ENCODE peak calls at places on chromosomes 7 and 10, in five cellular contexts. One of them, this sample, is unnamed. For H3K9me3, the result is how much of the 10 kb centered on the place peaks cover.

GRCh38 chr10:87864497-87865059 is 1.2 kb downstream of the PTEN start:
- DNase-seq in GM12878: no peak
- DNase-seq in A549: no peak
- DNase-seq in stomach: no peak
- DNase-seq in ovary: no peak
- DNase-seq in this sample: no peak

GRCh38 chr7:74373536-74373935 is 80.2 kb upstream of the GTF2IRD1 start:
- DNase-seq in stomach: no peak
- DNase-seq in A549: no peak
- DNase-seq in GM12878: no peak
- DNase-seq in ovary: no peak
- DNase-seq in this sample: no peak

GRCh38 chr10:24701447-24701846 is 22.2 kb downstream of the ARHGAP21 start:
- DNase-seq in ovary: no peak
- DNase-seq in GM12878: peak
- DNase-seq in A549: no peak
- DNase-seq in stomach: no peak
- DNase-seq in this sample: no peak

GRCh38 chr7:106466867-106467266 is 182.1 kb upstream of the NAMPT start:
- DNase-seq in GM12878: no peak
- DNase-seq in A549: no peak
- DNase-seq in stomach: no peak
- DNase-seq in ovary: no peak
- DNase-seq in this sample: no peak

GRCh38 chr7:107826451-107826850 is 23.4 kb upstream of the SLC26A3 start:
- DNase-seq in ovary: no peak
- DNase-seq in A549: no peak
- DNase-seq in stomach: no peak
- DNase-seq in GM12878: no peak
- DNase-seq in this sample: no peak

GRCh38 chr7:151837285-151838042 is 39.5 kb downstream of the PRKAG2 start:
- DNase-seq in stomach: no peak
- DNase-seq in GM12878: no peak
- DNase-seq in A549: no peak
- DNase-seq in ovary: no peak
- DNase-seq in this sample: no peak

GRCh38 chr7:32536585-32536984 is 41.3 kb downstream of the AVL9 start:
- DNase-seq in stomach: no peak
- DNase-seq in A549: peak
- DNase-seq in GM12878: no peak
- DNase-seq in ovary: no peak
- DNase-seq in this sample: no peak

GRCh38 chr7:44408596-44408995 is 81.9 kb downstream of the NUDCD3 start:
- DNase-seq in ovary: no peak
- DNase-seq in A549: no peak
- DNase-seq in stomach: no peak
- DNase-seq in GM12878: no peak
- DNase-seq in this sample: no peak

GRCh38 chr10:79025113-79025832 is 43.5 kb upstream of the ZMIZ1 start:
- DNase-seq in stomach: no peak
- DNase-seq in GM12878: no peak
- DNase-seq in A549: no peak
- DNase-seq in ovary: no peak
- DNase-seq in this sample: no peak

GRCh38 chr10:69215405-69216176 is 4.5 kb upstream of the HKDC1 start:
- DNase-seq in A549: no peak
- DNase-seq in stomach: no peak
- DNase-seq in ovary: no peak
- DNase-seq in GM12878: no peak
- DNase-seq in this sample: no peak

GRCh38 chr7:2637505-2638223 is 5.9 kb downstream of the TTYH3 start:
- DNase-seq in stomach: no peak
- DNase-seq in GM12878: peak
- DNase-seq in ovary: no peak
- DNase-seq in A549: no peak
- DNase-seq in this sample: no peak

GRCh38 chr10:108360187-108360586 is 1195.7 kb upstream of the SORCS1 start:
- DNase-seq in GM12878: no peak
- DNase-seq in stomach: no peak
- DNase-seq in A549: no peak
- DNase-seq in ovary: no peak
- DNase-seq in this sample: no peak

GRCh38 chr10:5566606-5567005 is 41.8 kb downstream of the CALML3 start:
- DNase-seq in GM12878: no peak
- DNase-seq in stomach: no peak
- DNase-seq in A549: no peak
- DNase-seq in ovary: no peak
- DNase-seq in this sample: no peak

GRCh38 chr7:43680736-43681135 is 48.6 kb downstream of the COA1 start:
- DNase-seq in stomach: no peak
- DNase-seq in A549: no peak
- DNase-seq in ovary: no peak
- DNase-seq in GM12878: no peak
- DNase-seq in this sample: no peak

GRCh38 chr10:73879296-73880173 is 5.2 kb upstream of the CAMK2G start:
- DNase-seq in ovary: peak
- DNase-seq in A549: peak
- DNase-seq in stomach: peak
- DNase-seq in GM12878: no peak
- DNase-seq in this sample: peak

GRCh38 chr10:128102480-128103228 is 23.6 kb downstream of the MKI67 start:
- DNase-seq in A549: no peak
- DNase-seq in GM12878: no peak
- DNase-seq in stomach: peak
- DNase-seq in ovary: no peak
- DNase-seq in this sample: no peak

GRCh38 chr10:27355918-27356573 is 115.4 kb upstream of the ACBD5 start:
- DNase-seq in GM12878: no peak
- DNase-seq in stomach: no peak
- DNase-seq in ovary: no peak
- DNase-seq in A549: no peak
- DNase-seq in this sample: no peak

GRCh38 chr10:22615819-22616499 is 98.4 kb downstream of the PIP4K2A start:
- DNase-seq in GM12878: peak
- DNase-seq in A549: no peak
- DNase-seq in ovary: no peak
- DNase-seq in stomach: peak
- DNase-seq in this sample: no peak

GRCh38 chr7:41573017-41573416 is 129.9 kb downstream of the INHBA start:
- DNase-seq in ovary: no peak
- DNase-seq in stomach: no peak
- DNase-seq in GM12878: no peak
- DNase-seq in A549: no peak
- DNase-seq in this sample: no peak

GRCh38 chr7:75943864-75944263 is 28.9 kb downstream of the POR start:
- DNase-seq in ovary: no peak
- DNase-seq in stomach: peak
- DNase-seq in GM12878: no peak
- DNase-seq in A549: no peak
- DNase-seq in this sample: no peak

GRCh38 chr10:6384847-6385246 is 182.1 kb downstream of the PFKFB3 start:
- DNase-seq in A549: no peak
- DNase-seq in GM12878: no peak
- DNase-seq in ovary: no peak
- DNase-seq in stomach: no peak
- DNase-seq in this sample: no peak

GRCh38 chr10:120553911-120554310 is 96.9 kb downstream of the PLPP4 start:
- DNase-seq in A549: no peak
- DNase-seq in ovary: no peak
- DNase-seq in stomach: no peak
- DNase-seq in GM12878: no peak
- DNase-seq in this sample: no peak

GRCh38 chr7:66374141-66374540 is 169.0 kb downstream of the TPST1 start:
- DNase-seq in stomach: no peak
- DNase-seq in A549: no peak
- DNase-seq in GM12878: no peak
- DNase-seq in ovary: no peak
- DNase-seq in this sample: no peak

GRCh38 chr10:68565658-68566057 is 5.5 kb downstream of the TET1 start:
- DNase-seq in ovary: no peak
- DNase-seq in stomach: no peak
- DNase-seq in GM12878: no peak
- DNase-seq in A549: no peak
- DNase-seq in this sample: no peak

GRCh38 chr7:116211006-116211912 is 920 bp downstream of the TES start:
- DNase-seq in GM12878: peak
- DNase-seq in A549: peak
- DNase-seq in ovary: peak
- DNase-seq in stomach: peak
- DNase-seq in this sample: peak

GRCh38 chr7:50783801-50784507 is 1.3 kb upstream of the GRB10 start:
- DNase-seq in stomach: no peak
- DNase-seq in GM12878: no peak
- DNase-seq in ovary: no peak
- DNase-seq in A549: no peak
- DNase-seq in this sample: no peak

GRCh38 chr7:77501165-77501515 is 36.0 kb upstream of the PTPN12 start:
- DNase-seq in ovary: no peak
- DNase-seq in A549: no peak
- DNase-seq in GM12878: no peak
- DNase-seq in stomach: no peak
- DNase-seq in this sample: no peak

GRCh38 chr7:42883950-42884349 is 27.9 kb downstream of the C7orf25 start:
- DNase-seq in A549: no peak
- DNase-seq in stomach: no peak
- DNase-seq in ovary: no peak
- DNase-seq in GM12878: no peak
- DNase-seq in this sample: no peak

GRCh38 chr10:101573885-101574284 is 14.2 kb downstream of the POLL start:
- DNase-seq in A549: no peak
- DNase-seq in stomach: no peak
- DNase-seq in ovary: no peak
- DNase-seq in GM12878: no peak
- DNase-seq in this sample: no peak

GRCh38 chr10:34690403-34691049 is 124.6 kb downstream of the PARD3 start:
- DNase-seq in GM12878: no peak
- DNase-seq in ovary: no peak
- DNase-seq in stomach: no peak
- DNase-seq in A549: no peak
- DNase-seq in this sample: peak

GRCh38 chr7:39228946-39229345 is 251.2 kb downstream of the POU6F2 start:
- DNase-seq in ovary: no peak
- DNase-seq in stomach: no peak
- DNase-seq in A549: no peak
- DNase-seq in GM12878: no peak
- DNase-seq in this sample: no peak

GRCh38 chr10:663844-664243 is 25.6 kb downstream of the DIP2C start:
- DNase-seq in A549: no peak
- DNase-seq in stomach: no peak
- DNase-seq in GM12878: no peak
- DNase-seq in ovary: no peak
- DNase-seq in this sample: no peak
- TF ChIP-seq EP300 in A549: no peak
- TF ChIP-seq EP300 in stomach: no peak
- TF ChIP-seq EP300 in GM12878: no peak
- TF ChIP-seq EP300 in ovary: no peak
- TF ChIP-seq EP300 in this sample: no peak

DNA sequence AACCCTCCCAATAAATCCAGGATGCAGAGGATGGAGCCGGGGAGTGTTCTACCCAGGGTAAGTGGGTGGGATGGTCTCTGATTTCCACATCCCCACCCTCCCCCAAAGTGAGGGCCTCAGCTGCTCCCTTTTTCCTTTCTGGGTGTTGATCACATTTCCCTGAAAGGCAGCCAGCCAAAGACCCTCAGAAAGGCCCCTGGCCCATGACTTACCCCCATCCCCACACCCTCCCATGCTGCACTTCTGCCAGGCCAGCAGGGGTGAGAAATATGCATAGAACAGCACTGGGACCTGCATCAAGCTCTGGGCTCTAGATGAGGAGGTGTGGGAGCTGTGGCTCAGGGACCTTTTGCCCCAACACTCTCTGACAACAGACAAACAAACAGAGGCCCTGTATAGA is 927.3 kb upstream of the ZNF722 start:
- DNase-seq in stomach: peak
- DNase-seq in ovary: no peak
- DNase-seq in GM12878: no peak
- DNase-seq in A549: no peak
- DNase-seq in this sample: peak
- H3K9me3 ChIP-seq in stomach: under half
- H3K9me3 ChIP-seq in ovary: under half
- H3K9me3 ChIP-seq in GM12878: under half
- H3K9me3 ChIP-seq in A549: under half
- H3K9me3 ChIP-seq in this sample: under half

DNA sequence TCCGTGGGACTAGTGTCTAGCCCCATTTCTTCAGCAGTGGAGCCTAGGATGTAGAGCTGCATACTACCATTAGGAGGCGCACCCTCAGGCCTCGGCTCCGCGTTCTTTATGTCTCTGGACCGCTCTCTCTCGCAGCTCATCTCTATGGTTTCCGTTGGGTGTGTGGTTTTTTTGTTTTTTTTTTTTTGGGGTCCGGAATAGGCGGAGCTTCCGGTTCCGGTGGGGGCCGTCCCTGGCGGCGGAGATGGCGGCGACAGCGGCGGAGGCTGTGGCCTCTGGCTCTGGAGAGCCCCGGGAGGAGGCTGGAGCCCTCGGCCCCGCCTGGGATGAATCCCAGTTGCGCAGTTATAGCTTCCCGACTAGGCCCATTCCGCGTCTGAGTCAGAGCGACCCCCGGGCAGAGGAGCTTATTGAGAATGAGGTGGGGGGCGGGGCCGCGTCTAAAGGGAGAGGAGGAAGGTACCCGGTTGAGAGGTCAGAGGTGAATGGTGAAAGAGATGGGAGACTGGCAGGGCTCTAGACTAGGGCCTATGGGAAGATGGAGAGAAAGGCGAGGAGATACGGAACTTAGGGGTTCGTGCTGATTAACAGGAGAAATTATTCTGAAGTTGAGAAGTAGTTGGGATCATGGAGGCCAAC is at the start of gene HIF1AN:
- DNase-seq in GM12878: peak
- DNase-seq in ovary: peak
- DNase-seq in A549: peak
- DNase-seq in stomach: peak
- DNase-seq in this sample: peak
- TF ChIP-seq POLR2A in GM12878: peak
- TF ChIP-seq POLR2A in ovary: peak
- TF ChIP-seq POLR2A in A549: peak
- TF ChIP-seq POLR2A in stomach: no peak
- TF ChIP-seq POLR2A in this sample: peak

DNA sequence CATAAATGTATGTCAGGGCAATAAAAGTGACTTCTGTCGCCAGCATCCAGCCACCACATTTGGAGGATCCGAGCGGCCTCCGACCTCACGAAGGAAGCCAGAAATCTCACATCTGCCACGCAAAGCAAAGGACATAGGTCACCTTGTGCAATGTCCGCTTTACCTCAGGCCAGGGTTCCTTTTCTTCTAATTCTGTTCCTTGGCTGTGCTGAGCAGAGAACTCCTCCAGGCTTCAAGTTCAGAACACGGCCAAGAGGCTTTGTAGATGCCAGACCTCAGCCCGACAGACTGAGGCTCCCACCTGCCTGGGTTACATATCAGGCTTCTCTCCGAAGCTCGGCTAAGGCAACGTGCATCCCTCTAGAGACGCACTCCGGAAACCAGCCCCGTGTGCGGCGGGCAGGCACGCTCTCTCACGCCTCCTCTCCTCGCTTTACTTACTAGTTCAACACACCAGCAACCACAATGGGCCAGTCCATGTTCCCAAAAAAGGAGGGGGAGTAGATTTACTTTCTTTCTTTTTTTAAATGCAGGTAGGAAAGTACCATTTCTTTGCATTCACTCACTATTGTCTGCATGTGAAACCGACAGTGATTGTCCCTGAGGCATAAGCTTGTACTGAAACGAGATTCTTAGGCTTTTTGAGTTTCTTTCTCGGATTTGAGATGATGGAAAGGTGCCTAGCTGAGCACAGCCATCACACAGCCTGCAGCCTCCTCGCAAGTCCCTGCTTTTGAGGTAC is 122.4 kb upstream of the AFAP1L2 start:
- DNase-seq in stomach: peak
- DNase-seq in ovary: peak
- DNase-seq in GM12878: peak
- DNase-seq in A549: peak
- DNase-seq in this sample: peak
- TF ChIP-seq EP300 in stomach: no peak
- TF ChIP-seq EP300 in ovary: no peak
- TF ChIP-seq EP300 in GM12878: no peak
- TF ChIP-seq EP300 in A549: no peak
- TF ChIP-seq EP300 in this sample: no peak